ENCODE peak calls at places on chromosomes 12 and 14, in four cellular contexts. R, T, A and D are unnamed samples.

GRCh38 chr12:117038023-117038680 is 61.1 kb downstream of the TESC start:
- DNase-seq in R (no peak), A (no peak), T (no peak), D (no peak)

GRCh38 chr12:52749827-52750226 is 27.3 kb downstream of the KRT76 start:
- DNase-seq in T (no peak), R (no peak), A (no peak), D (no peak)

GRCh38 chr12:53352331-53353258 is 16.4 kb upstream of the SP7 start:
- DNase-seq in T (peak; percentile 93), R (peak; percentile 80), A (peak; percentile 92), D (peak; percentile 80)

GRCh38 chr12:109951751-109952150 is 44.4 kb downstream of the GIT2 start:
- DNase-seq in A (no peak), T (peak; percentile 83), R (no peak), D (peak; percentile 52)

GRCh38 chr14:90275820-90276219 is 19.5 kb downstream of the PSMC1 start:
- DNase-seq in R (no peak), A (no peak), T (peak; percentile 77), D (no peak)

GRCh38 chr14:84065811-84066210 is 1464.1 kb upstream of the FLRT2 start:
- DNase-seq in A (no peak), R (no peak), T (no peak), D (no peak)

GRCh38 chr14:105135700-105136395 is 32.7 kb downstream of the JAG2 start:
- DNase-seq in T (no peak), R (no peak), A (no peak), D (no peak)

GRCh38 chr14:100059433-100059781 is 5.8 kb upstream of the EVL start:
- DNase-seq in A (no peak), T (no peak), R (no peak), D (no peak)

GRCh38 chr14:73567365-73567764 is 1.6 kb upstream of the ACOT2 start:
- DNase-seq in T (no peak), A (no peak), R (no peak), D (no peak)

GRCh38 chr12:100666588-100666987 is 93.1 kb downstream of the GAS2L3 start:
- DNase-seq in R (no peak), T (no peak), A (no peak), D (no peak)

GRCh38 chr12:1613860-1614259 is 15.2 kb upstream of the WNT5B start:
- DNase-seq in R (no peak), T (no peak), A (no peak), D (no peak)

GRCh38 chr14:102182901-102183619 is 43.4 kb downstream of the WDR20 start:
- DNase-seq in T (peak; percentile 60), A (no peak), R (no peak), D (no peak)

GRCh38 chr12:132624186-132624855 is 5.7 kb downstream of the P2RX2 start:
- DNase-seq in T (no peak), R (no peak), A (no peak), D (no peak)

GRCh38 chr12:49707812-49708147 is 575 bp upstream of the FMNL3 start:
- DNase-seq in R (no peak), A (no peak), T (no peak), D (no peak)
- TF ChIP-seq CTCF in R (peak; percentile 15), A (no peak), T (no peak), D (peak; percentile 64)

DNA sequence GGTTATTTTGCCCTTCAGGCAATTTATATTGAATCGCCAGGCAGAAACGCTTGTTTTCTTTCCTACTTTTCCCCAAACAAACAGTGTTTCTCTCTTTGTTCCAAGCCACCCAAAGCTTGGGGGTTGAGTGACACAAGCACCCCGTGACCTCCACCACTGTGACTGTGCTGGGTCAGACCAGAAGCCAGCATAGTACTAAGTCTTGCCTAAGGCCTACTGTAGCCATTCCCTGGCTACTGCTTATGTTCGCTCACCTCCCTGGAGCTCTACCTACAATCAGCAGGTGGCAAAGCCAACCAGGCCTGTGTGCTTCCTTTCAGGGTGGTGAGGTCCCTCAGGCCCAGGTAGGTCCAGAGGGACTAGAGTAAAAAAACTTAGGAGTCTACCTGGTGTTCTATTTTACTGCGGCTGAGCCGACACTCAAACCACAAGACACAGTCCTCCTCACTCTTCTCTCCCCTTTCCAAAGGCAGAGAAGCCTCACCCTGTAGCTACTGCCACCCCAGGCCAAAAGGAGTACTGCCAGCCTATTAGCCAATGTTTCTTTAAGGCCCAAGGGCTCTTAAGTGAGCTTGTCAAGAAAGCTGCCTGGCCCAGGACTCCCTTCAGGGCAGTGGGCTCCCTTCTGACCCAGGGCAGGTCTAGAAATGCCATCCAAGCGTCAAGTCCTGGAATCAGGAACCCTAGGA is 411.8 kb upstream of the MIS18BP1 start:
- DNase-seq in A (no peak), R (peak; percentile 5), T (no peak), D (no peak)
- TF ChIP-seq CTCF in A (no peak), R (peak; percentile 24), T (peak; percentile 17), D (peak; percentile 32)

GRCh38 chr12:45214739-45215418 is 1.0 kb upstream of the ANO6 start:
- DNase-seq in R (no peak), A (no peak), T (peak; percentile 62), D (no peak)

GRCh38 chr12:45216983-45217485 is 1.1 kb downstream of the ANO6 start:
- DNase-seq in A (no peak), R (no peak), T (peak; percentile 38), D (no peak)

GRCh38 chr12:45214071-45214470 is 1.8 kb upstream of the ANO6 start:
- DNase-seq in R (no peak), A (no peak), T (no peak), D (no peak)

GRCh38 chr12:45216297-45216982 is 545 bp downstream of the ANO6 start:
- DNase-seq in T (peak; percentile 65), R (peak; percentile 70), A (peak; percentile 32), D (peak; percentile 19)

GRCh38 chr12:45215419-45216296 is at the start of gene ANO6:
- DNase-seq in A (peak; percentile 80), T (peak; percentile 88), R (peak; percentile 90), D (peak; percentile 88)
- TF ChIP-seq CTCF in A (no peak), T (peak; percentile 29), R (no peak), D (peak; percentile 67)

DNA sequence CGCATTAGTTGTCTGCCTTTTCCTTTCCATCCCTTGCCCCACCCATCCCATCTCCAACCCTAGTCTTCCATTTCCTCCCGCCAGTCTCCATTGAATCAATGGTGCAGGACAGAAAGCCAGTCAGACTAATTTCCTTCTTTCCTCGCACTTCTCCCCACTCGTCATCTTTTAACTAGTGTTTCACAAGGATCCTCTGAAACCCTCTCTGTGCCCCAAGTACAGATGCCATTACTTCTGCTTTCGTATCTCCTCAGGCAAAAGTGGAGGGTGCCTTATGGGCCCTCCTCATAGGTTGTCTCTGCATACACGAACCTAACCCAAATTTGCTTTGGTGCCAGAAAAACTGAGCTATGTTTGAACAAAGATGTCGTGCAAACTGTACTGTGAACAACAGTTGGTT is 4.3 kb downstream of the DAZAP2 start:
- DNase-seq in A (no peak), T (no peak), R (no peak), D (no peak)
- TF ChIP-seq CTCF in A (no peak), T (no peak), R (no peak), D (no peak)

DNA sequence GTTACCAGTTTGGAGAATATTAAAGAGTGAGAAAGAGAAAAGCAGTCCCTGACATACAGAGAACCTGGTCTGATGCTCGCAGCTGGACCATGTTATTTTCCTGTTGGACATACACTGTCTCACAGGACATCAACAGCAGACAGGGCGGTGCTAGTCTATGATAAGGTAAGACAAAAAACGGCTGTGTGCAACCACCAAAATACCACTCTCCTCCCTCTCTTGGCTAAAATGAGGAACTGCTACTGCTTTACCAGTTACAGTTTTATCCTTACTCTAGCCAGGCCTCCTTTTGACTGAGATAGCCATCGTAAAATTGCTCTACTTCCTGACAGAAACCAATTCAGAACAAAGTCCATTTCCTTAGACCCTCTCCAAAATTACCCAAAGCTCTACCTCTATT is 47.0 kb upstream of the ERGIC2 start:
- DNase-seq in A (no peak), T (peak; percentile 39), R (no peak), D (no peak)
- TF ChIP-seq CTCF in A (no peak), T (peak; percentile 29), R (peak; percentile 30), D (no peak)

GRCh38 chr14:60079723-60080122 is 12.0 kb upstream of the PCNX4 start:
- DNase-seq in R (no peak), A (no peak), T (no peak), D (no peak)
- TF ChIP-seq CTCF in R (no peak), A (no peak), T (peak; percentile 33), D (peak; percentile 33)

GRCh38 chr12:108670066-108670631 is 36.5 kb upstream of the SELPLG start:
- DNase-seq in T (no peak), R (no peak), A (no peak), D (no peak)

GRCh38 chr12:108671110-108671509 is 37.4 kb upstream of the SELPLG start:
- DNase-seq in A (no peak), R (no peak), T (no peak), D (no peak)

GRCh38 chr12:108666326-108666995 is 32.8 kb upstream of the SELPLG start:
- DNase-seq in T (peak; percentile 61), A (peak; percentile 43), R (no peak), D (peak; percentile 30)

GRCh38 chr12:108667349-108667748 is 33.7 kb upstream of the SELPLG start:
- DNase-seq in T (peak; percentile 29), A (no peak), R (no peak), D (no peak)

GRCh38 chr12:108668532-108668931 is 34.8 kb upstream of the SELPLG start:
- DNase-seq in R (no peak), A (no peak), T (peak; percentile 53), D (no peak)
- TF ChIP-seq CTCF in R (no peak), A (no peak), T (no peak), D (no peak)

GRCh38 chr12:177336-177979 is 36.5 kb downstream of the SLC6A12 start:
- DNase-seq in T (no peak), A (no peak), R (no peak), D (no peak)
- TF ChIP-seq CTCF in T (no peak), A (no peak), R (no peak), D (no peak)

GRCh38 chr14:21233457-21234076 is 35.7 kb downstream of the HNRNPC start:
- DNase-seq in A (no peak), R (peak; percentile 15), T (peak; percentile 34), D (no peak)
- TF ChIP-seq CTCF in A (peak; percentile 10), R (no peak), T (peak; percentile 54), D (peak; percentile 52)